ENCODE peak calls at places on chromosomes 6 and 20, in eight cellular contexts. E, Q, F, O, I, D, X and C are unnamed samples.

GRCh38 chr6:110097443-110097842 is 82.0 kb downstream of the WASF1 start:
- DNase-seq in E (no peak), Q (no peak), F (no peak), O (no peak), I (peak; percentile 16), D (no peak), X (peak; percentile 5), C (no peak)

GRCh38 chr6:52591832-52592231 is 15.0 kb upstream of the TRAM2 start:
- DNase-seq in E (no peak), Q (no peak), F (no peak), O (peak; percentile 71), I (no peak), D (no peak), X (no peak), C (no peak)

GRCh38 chr6:11244387-11245126 is 12.1 kb upstream of the NEDD9 start:
- DNase-seq in E (no peak), Q (no peak), F (no peak), O (no peak), I (no peak), D (no peak), X (no peak), C (no peak)

GRCh38 chr20:41408986-41409385 is 42.4 kb upstream of the EMILIN3 start:
- DNase-seq in E (no peak), Q (no peak), F (no peak), O (no peak), I (no peak), D (no peak), X (no peak), C (no peak)

GRCh38 chr6:86477510-86478166 is 459.7 kb upstream of the HTR1E start:
- DNase-seq in E (no peak), Q (no peak), F (no peak), O (no peak), I (no peak), D (no peak), X (no peak), C (no peak)

GRCh38 chr6:166478782-166479592 is 96.2 kb upstream of the MPC1 start:
- DNase-seq in E (no peak), Q (no peak), F (no peak), O (no peak), I (no peak), D (no peak), X (no peak), C (no peak)

GRCh38 chr6:125858427-125859320 is 67.9 kb downstream of the NCOA7 start:
- DNase-seq in E (peak; percentile 12), Q (no peak), F (no peak), O (peak; percentile 72), I (peak; percentile 75), D (peak; percentile 46), X (peak; percentile 79), C (peak; percentile 88)

GRCh38 chr6:161583561-161583960 is 309.7 kb upstream of the AGPAT4 start:
- DNase-seq in E (no peak), Q (no peak), F (no peak), O (peak; percentile 1), I (no peak), D (no peak), X (no peak), C (no peak)

GRCh38 chr6:62445521-62445920 is 159.5 kb upstream of the KHDRBS2 start:
- DNase-seq in E (no peak), Q (no peak), F (no peak), O (no peak), I (no peak), D (peak; percentile 25), X (no peak), C (peak; percentile 2)

GRCh38 chr20:23143098-23143497 is 57.0 kb upstream of the CD93 start:
- DNase-seq in E (no peak), Q (no peak), F (no peak), O (peak; percentile 67), I (peak; percentile 83), D (peak; percentile 72), X (peak; percentile 80), C (peak; percentile 89)

GRCh38 chr6:157266274-157267101 is 56.8 kb downstream of the TMEM242 start:
- DNase-seq in E (no peak), Q (no peak), F (no peak), O (no peak), I (no peak), D (no peak), X (no peak), C (no peak)

GRCh38 chr6:73079978-73080377 is 145.3 kb downstream of the KHDC1L start:
- DNase-seq in E (no peak), Q (no peak), F (no peak), O (peak; percentile 18), I (no peak), D (no peak), X (no peak), C (no peak)

GRCh38 chr6:39280247-39280731 is 33.9 kb downstream of the KCNK17 start:
- DNase-seq in E (no peak), Q (no peak), F (no peak), O (peak; percentile 90), I (no peak), D (peak; percentile 69), X (no peak), C (peak; percentile 38)

GRCh38 chr6:45323656-45324224 is 4.4 kb upstream of the RUNX2 start:
- DNase-seq in E (no peak), Q (no peak), F (no peak), O (no peak), I (no peak), D (no peak), X (no peak), C (no peak)

GRCh38 chr6:132219901-132220300 is 181.4 kb downstream of the MOXD1 start:
- DNase-seq in E (no peak), Q (no peak), F (no peak), O (no peak), I (no peak), D (no peak), X (no peak), C (no peak)

GRCh38 chr6:7108964-7109836 is 1.4 kb downstream of the RREB1 start:
- DNase-seq in E (peak; percentile 42), Q (peak; percentile 22), F (no peak), O (peak; percentile 61), I (peak; percentile 84), D (peak; percentile 76), X (peak; percentile 83), C (peak; percentile 82)

GRCh38 chr20:2237059-2237458 is 58.7 kb upstream of the TGM3 start:
- DNase-seq in E (no peak), Q (no peak), F (no peak), O (peak; percentile 93), I (peak; percentile 90), D (peak; percentile 83), X (peak; percentile 95), C (peak; percentile 96)

GRCh38 chr20:37904008-37904675 is 1.2 kb downstream of the VSTM2L start:
- DNase-seq in E (no peak), Q (no peak), F (no peak), O (no peak), I (no peak), D (no peak), X (no peak), C (no peak)

GRCh38 chr6:105645166-105645565 is 242.3 kb upstream of the PREP start:
- DNase-seq in E (no peak), Q (no peak), F (no peak), O (no peak), I (no peak), D (no peak), X (no peak), C (no peak)

GRCh38 chr20:63626424-63627128 is at the start of gene GMEB2:
- DNase-seq in E (no peak), Q (peak; percentile 51), F (no peak), O (no peak), I (peak; percentile 68), D (peak; percentile 93), X (peak; percentile 83), C (peak; percentile 92)

GRCh38 chr6:146700078-146700686 is 101.4 kb downstream of the ADGB start:
- DNase-seq in E (peak; percentile 28), Q (peak; percentile 2), F (no peak), O (peak; percentile 85), I (peak; percentile 92), D (peak; percentile 31), X (peak; percentile 91), C (peak; percentile 71)

GRCh38 chr20:51542033-51542893 is at the start of gene NFATC2:
- DNase-seq in E (peak; percentile 81), Q (peak; percentile 38), F (peak; percentile 82), O (no peak), I (no peak), D (peak; percentile 86), X (no peak), C (no peak)

GRCh38 chr6:79438015-79438414 is 99.2 kb downstream of the LCA5 start:
- DNase-seq in E (no peak), Q (no peak), F (no peak), O (no peak), I (peak; percentile 85), D (peak; percentile 66), X (peak; percentile 82), C (peak; percentile 30)